ENCODE peak calls at places on chromosomes 6 and 20, in ten cellular contexts. One of them, this sample, is unnamed.
A peak's percentile ranks its signal among the peaks of the same experiment; 100 is the strongest.

GRCh38 chr6:169370054-169370453 is 116.4 kb upstream of the THBS2 start:
- DNase-seq in Calu3: no peak
- DNase-seq in Peyer's patch: no peak
- DNase-seq in nephron progenitor cell: no peak
- DNase-seq in A549: no peak
- DNase-seq in heart right ventricle: no peak
- DNase-seq in astrocyte of the spinal cord: peak; percentile 18
- DNase-seq in psoas muscle: no peak
- DNase-seq in endothelial cell of umbilical vein: no peak
- DNase-seq in fibroblast of the aortic adventitia: no peak
- DNase-seq in this sample: no peak

GRCh38 chr6:163707385-163708355 is 293.2 kb downstream of the QKI start:
- DNase-seq in fibroblast of the aortic adventitia: no peak
- DNase-seq in heart right ventricle: no peak
- DNase-seq in Calu3: no peak
- DNase-seq in nephron progenitor cell: no peak
- DNase-seq in Peyer's patch: peak; percentile 39
- DNase-seq in A549: no peak
- DNase-seq in endothelial cell of umbilical vein: no peak
- DNase-seq in psoas muscle: no peak
- DNase-seq in astrocyte of the spinal cord: no peak
- DNase-seq in this sample: no peak

GRCh38 chr20:36319356-36320260 is 13.5 kb downstream of the DLGAP4 start:
- DNase-seq in endothelial cell of umbilical vein: no peak
- DNase-seq in astrocyte of the spinal cord: no peak
- DNase-seq in psoas muscle: peak; percentile 38
- DNase-seq in nephron progenitor cell: no peak
- DNase-seq in heart right ventricle: no peak
- DNase-seq in Calu3: no peak
- DNase-seq in fibroblast of the aortic adventitia: no peak
- DNase-seq in A549: no peak
- DNase-seq in Peyer's patch: no peak
- DNase-seq in this sample: no peak

GRCh38 chr6:26331809-26332226 is 33.2 kb upstream of the BTN3A2 start:
- DNase-seq in Calu3: no peak
- DNase-seq in astrocyte of the spinal cord: no peak
- DNase-seq in A549: no peak
- DNase-seq in heart right ventricle: no peak
- DNase-seq in Peyer's patch: no peak
- DNase-seq in fibroblast of the aortic adventitia: no peak
- DNase-seq in endothelial cell of umbilical vein: no peak
- DNase-seq in nephron progenitor cell: no peak
- DNase-seq in psoas muscle: no peak
- DNase-seq in this sample: no peak

GRCh38 chr20:50242548-50242862 is 51.9 kb downstream of the CEBPB start:
- DNase-seq in endothelial cell of umbilical vein: no peak
- DNase-seq in nephron progenitor cell: no peak
- DNase-seq in psoas muscle: peak; percentile 20
- DNase-seq in fibroblast of the aortic adventitia: no peak
- DNase-seq in astrocyte of the spinal cord: no peak
- DNase-seq in heart right ventricle: no peak
- DNase-seq in Calu3: no peak
- DNase-seq in A549: no peak
- DNase-seq in Peyer's patch: no peak
- DNase-seq in this sample: no peak

GRCh38 chr6:16758163-16758975 is 2.9 kb downstream of the ATXN1 start:
- DNase-seq in heart right ventricle: no peak
- DNase-seq in Peyer's patch: no peak
- DNase-seq in psoas muscle: no peak
- DNase-seq in A549: no peak
- DNase-seq in nephron progenitor cell: peak; percentile 36
- DNase-seq in astrocyte of the spinal cord: peak; percentile 53
- DNase-seq in endothelial cell of umbilical vein: no peak
- DNase-seq in Calu3: no peak
- DNase-seq in fibroblast of the aortic adventitia: no peak
- DNase-seq in this sample: no peak

GRCh38 chr6:32202186-32202585 is 9.7 kb upstream of the GPSM3 start:
- DNase-seq in Peyer's patch: no peak
- DNase-seq in astrocyte of the spinal cord: no peak
- DNase-seq in A549: no peak
- DNase-seq in heart right ventricle: no peak
- DNase-seq in nephron progenitor cell: no peak
- DNase-seq in endothelial cell of umbilical vein: no peak
- DNase-seq in psoas muscle: no peak
- DNase-seq in fibroblast of the aortic adventitia: no peak
- DNase-seq in Calu3: no peak
- DNase-seq in this sample: no peak

GRCh38 chr6:77326029-77326428 is 137.3 kb downstream of the HTR1B start:
- DNase-seq in Calu3: no peak
- DNase-seq in endothelial cell of umbilical vein: no peak
- DNase-seq in heart right ventricle: no peak
- DNase-seq in astrocyte of the spinal cord: peak; percentile 20
- DNase-seq in fibroblast of the aortic adventitia: peak; percentile 9
- DNase-seq in A549: no peak
- DNase-seq in nephron progenitor cell: no peak
- DNase-seq in psoas muscle: no peak
- DNase-seq in Peyer's patch: no peak
- DNase-seq in this sample: no peak

GRCh38 chr20:35264755-35265154 is 13.2 kb downstream of the MMP24OS start:
- DNase-seq in astrocyte of the spinal cord: no peak
- DNase-seq in Peyer's patch: no peak
- DNase-seq in heart right ventricle: no peak
- DNase-seq in Calu3: peak; percentile 78
- DNase-seq in nephron progenitor cell: no peak
- DNase-seq in endothelial cell of umbilical vein: peak; percentile 44
- DNase-seq in A549: peak; percentile 61
- DNase-seq in fibroblast of the aortic adventitia: no peak
- DNase-seq in psoas muscle: no peak
- DNase-seq in this sample: no peak

GRCh38 chr6:158233214-158233795 is 65.2 kb downstream of the GTF2H5 start:
- DNase-seq in astrocyte of the spinal cord: no peak
- DNase-seq in Peyer's patch: no peak
- DNase-seq in nephron progenitor cell: peak; percentile 23
- DNase-seq in fibroblast of the aortic adventitia: no peak
- DNase-seq in Calu3: no peak
- DNase-seq in psoas muscle: no peak
- DNase-seq in A549: no peak
- DNase-seq in endothelial cell of umbilical vein: peak; percentile 14
- DNase-seq in heart right ventricle: no peak
- DNase-seq in this sample: no peak

GRCh38 chr6:135883045-135883444 is 31.5 kb downstream of the PDE7B start:
- DNase-seq in astrocyte of the spinal cord: no peak
- DNase-seq in heart right ventricle: no peak
- DNase-seq in A549: no peak
- DNase-seq in endothelial cell of umbilical vein: no peak
- DNase-seq in fibroblast of the aortic adventitia: no peak
- DNase-seq in nephron progenitor cell: no peak
- DNase-seq in psoas muscle: no peak
- DNase-seq in Calu3: no peak
- DNase-seq in Peyer's patch: no peak
- DNase-seq in this sample: no peak

GRCh38 chr20:1298166-1298565 is 30.8 kb downstream of the SDCBP2 start:
- DNase-seq in heart right ventricle: no peak
- DNase-seq in fibroblast of the aortic adventitia: no peak
- DNase-seq in astrocyte of the spinal cord: no peak
- DNase-seq in Peyer's patch: no peak
- DNase-seq in A549: no peak
- DNase-seq in nephron progenitor cell: no peak
- DNase-seq in Calu3: no peak
- DNase-seq in psoas muscle: no peak
- DNase-seq in endothelial cell of umbilical vein: no peak
- DNase-seq in this sample: no peak

GRCh38 chr20:1298888-1299511 is 29.9 kb downstream of the SDCBP2 start:
- DNase-seq in nephron progenitor cell: no peak
- DNase-seq in psoas muscle: no peak
- DNase-seq in heart right ventricle: no peak
- DNase-seq in A549: no peak
- DNase-seq in fibroblast of the aortic adventitia: no peak
- DNase-seq in astrocyte of the spinal cord: no peak
- DNase-seq in endothelial cell of umbilical vein: no peak
- DNase-seq in Peyer's patch: no peak
- DNase-seq in Calu3: no peak
- DNase-seq in this sample: no peak

GRCh38 chr20:1301031-1301529 is 27.9 kb downstream of the SDCBP2 start:
- DNase-seq in A549: no peak
- DNase-seq in psoas muscle: peak; percentile 26
- DNase-seq in endothelial cell of umbilical vein: peak; percentile 64
- DNase-seq in Peyer's patch: no peak
- DNase-seq in Calu3: peak; percentile 38
- DNase-seq in fibroblast of the aortic adventitia: peak; percentile 62
- DNase-seq in astrocyte of the spinal cord: peak; percentile 66
- DNase-seq in nephron progenitor cell: no peak
- DNase-seq in heart right ventricle: no peak
- DNase-seq in this sample: no peak

GRCh38 chr20:1300083-1300840 is 28.7 kb downstream of the SDCBP2 start:
- DNase-seq in psoas muscle: peak; percentile 21
- DNase-seq in Peyer's patch: no peak
- DNase-seq in astrocyte of the spinal cord: no peak
- DNase-seq in nephron progenitor cell: no peak
- DNase-seq in fibroblast of the aortic adventitia: no peak
- DNase-seq in Calu3: no peak
- DNase-seq in A549: no peak
- DNase-seq in endothelial cell of umbilical vein: no peak
- DNase-seq in heart right ventricle: no peak
- DNase-seq in this sample: no peak

GRCh38 chr20:1299522-1299921 is 29.4 kb downstream of the SDCBP2 start:
- DNase-seq in endothelial cell of umbilical vein: no peak
- DNase-seq in Peyer's patch: no peak
- DNase-seq in Calu3: peak; percentile 40
- DNase-seq in nephron progenitor cell: no peak
- DNase-seq in fibroblast of the aortic adventitia: no peak
- DNase-seq in heart right ventricle: no peak
- DNase-seq in psoas muscle: peak; percentile 23
- DNase-seq in A549: peak; percentile 66
- DNase-seq in astrocyte of the spinal cord: no peak
- DNase-seq in this sample: no peak
- TF ChIP-seq CTCF in endothelial cell of umbilical vein: peak; percentile 21
- TF ChIP-seq CTCF in Peyer's patch: no peak
- TF ChIP-seq CTCF in Calu3: no peak
- TF ChIP-seq CTCF in nephron progenitor cell: no peak
- TF ChIP-seq CTCF in fibroblast of the aortic adventitia: no peak
- TF ChIP-seq CTCF in heart right ventricle: no peak
- TF ChIP-seq CTCF in psoas muscle: no peak
- TF ChIP-seq CTCF in A549: no peak
- TF ChIP-seq CTCF in astrocyte of the spinal cord: peak; percentile 18
- TF ChIP-seq CTCF in this sample: no peak

DNA sequence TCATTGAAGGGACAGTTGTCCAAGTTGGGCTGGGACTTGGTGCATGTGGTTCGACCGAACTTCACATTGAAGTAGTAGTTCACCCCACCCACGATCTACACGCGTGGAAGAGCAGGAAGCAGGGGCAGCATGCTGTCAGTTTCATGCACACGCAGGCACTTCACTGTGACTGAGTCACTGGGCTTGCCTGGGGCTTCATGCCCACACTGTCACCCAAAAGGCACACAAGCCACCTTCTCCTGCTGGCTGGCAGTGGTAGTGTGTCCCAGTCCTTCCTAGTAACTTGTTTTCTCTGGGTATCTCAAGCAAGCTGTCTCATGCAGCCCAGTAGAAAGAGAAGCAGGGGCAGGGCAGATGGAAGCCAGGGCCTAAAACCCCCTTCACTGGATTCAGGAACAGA is 2.0 kb downstream of the CST5 start:
- DNase-seq in endothelial cell of umbilical vein: no peak
- DNase-seq in Peyer's patch: no peak
- DNase-seq in Calu3: no peak
- DNase-seq in nephron progenitor cell: no peak
- DNase-seq in heart right ventricle: no peak
- DNase-seq in fibroblast of the aortic adventitia: no peak
- DNase-seq in A549: no peak
- DNase-seq in psoas muscle: no peak
- DNase-seq in astrocyte of the spinal cord: no peak
- DNase-seq in this sample: no peak
- TF ChIP-seq CTCF in endothelial cell of umbilical vein: no peak
- TF ChIP-seq CTCF in Peyer's patch: no peak
- TF ChIP-seq CTCF in Calu3: no peak
- TF ChIP-seq CTCF in nephron progenitor cell: no peak
- TF ChIP-seq CTCF in heart right ventricle: no peak
- TF ChIP-seq CTCF in fibroblast of the aortic adventitia: no peak
- TF ChIP-seq CTCF in A549: no peak
- TF ChIP-seq CTCF in psoas muscle: no peak
- TF ChIP-seq CTCF in astrocyte of the spinal cord: no peak
- TF ChIP-seq CTCF in this sample: no peak

GRCh38 chr20:38880952-38881735 is 45.1 kb upstream of the FAM83D start:
- DNase-seq in A549: no peak
- DNase-seq in endothelial cell of umbilical vein: no peak
- DNase-seq in fibroblast of the aortic adventitia: no peak
- DNase-seq in Calu3: no peak
- DNase-seq in psoas muscle: no peak
- DNase-seq in heart right ventricle: no peak
- DNase-seq in nephron progenitor cell: no peak
- DNase-seq in astrocyte of the spinal cord: no peak
- DNase-seq in Peyer's patch: peak; percentile 74
- DNase-seq in this sample: peak; percentile 58
- TF ChIP-seq CTCF in A549: no peak
- TF ChIP-seq CTCF in endothelial cell of umbilical vein: no peak
- TF ChIP-seq CTCF in fibroblast of the aortic adventitia: no peak
- TF ChIP-seq CTCF in Calu3: no peak
- TF ChIP-seq CTCF in psoas muscle: no peak
- TF ChIP-seq CTCF in heart right ventricle: no peak
- TF ChIP-seq CTCF in nephron progenitor cell: no peak
- TF ChIP-seq CTCF in astrocyte of the spinal cord: no peak
- TF ChIP-seq CTCF in Peyer's patch: no peak
- TF ChIP-seq CTCF in this sample: no peak

GRCh38 chr20:9052136-9052535 is 16.8 kb upstream of the PLCB4 start:
- DNase-seq in endothelial cell of umbilical vein: no peak
- DNase-seq in psoas muscle: no peak
- DNase-seq in astrocyte of the spinal cord: no peak
- DNase-seq in Calu3: no peak
- DNase-seq in fibroblast of the aortic adventitia: no peak
- DNase-seq in A549: no peak
- DNase-seq in nephron progenitor cell: no peak
- DNase-seq in Peyer's patch: no peak
- DNase-seq in heart right ventricle: no peak
- DNase-seq in this sample: no peak

GRCh38 chr20:9059931-9060330 is 9.0 kb upstream of the PLCB4 start:
- DNase-seq in nephron progenitor cell: no peak
- DNase-seq in astrocyte of the spinal cord: peak; percentile 39
- DNase-seq in endothelial cell of umbilical vein: no peak
- DNase-seq in Calu3: no peak
- DNase-seq in heart right ventricle: no peak
- DNase-seq in Peyer's patch: no peak
- DNase-seq in A549: no peak
- DNase-seq in psoas muscle: no peak
- DNase-seq in fibroblast of the aortic adventitia: peak; percentile 46
- DNase-seq in this sample: no peak

GRCh38 chr20:9051508-9051907 is 17.4 kb upstream of the PLCB4 start:
- DNase-seq in heart right ventricle: no peak
- DNase-seq in astrocyte of the spinal cord: peak; percentile 97
- DNase-seq in Calu3: peak; percentile 44
- DNase-seq in nephron progenitor cell: no peak
- DNase-seq in Peyer's patch: no peak
- DNase-seq in fibroblast of the aortic adventitia: peak; percentile 97
- DNase-seq in A549: peak; percentile 75
- DNase-seq in psoas muscle: no peak
- DNase-seq in endothelial cell of umbilical vein: peak; percentile 93
- DNase-seq in this sample: no peak

GRCh38 chr20:9053108-9053507 is 15.8 kb upstream of the PLCB4 start:
- DNase-seq in A549: no peak
- DNase-seq in heart right ventricle: no peak
- DNase-seq in nephron progenitor cell: no peak
- DNase-seq in psoas muscle: no peak
- DNase-seq in endothelial cell of umbilical vein: no peak
- DNase-seq in Calu3: no peak
- DNase-seq in Peyer's patch: no peak
- DNase-seq in fibroblast of the aortic adventitia: no peak
- DNase-seq in astrocyte of the spinal cord: no peak
- DNase-seq in this sample: no peak

GRCh38 chr20:9054176-9054575 is 14.7 kb upstream of the PLCB4 start:
- DNase-seq in nephron progenitor cell: no peak
- DNase-seq in A549: no peak
- DNase-seq in fibroblast of the aortic adventitia: peak; percentile 43
- DNase-seq in Calu3: no peak
- DNase-seq in astrocyte of the spinal cord: peak; percentile 75
- DNase-seq in psoas muscle: no peak
- DNase-seq in heart right ventricle: no peak
- DNase-seq in Peyer's patch: no peak
- DNase-seq in endothelial cell of umbilical vein: no peak
- DNase-seq in this sample: no peak
- TF ChIP-seq CTCF in nephron progenitor cell: no peak
- TF ChIP-seq CTCF in A549: no peak
- TF ChIP-seq CTCF in fibroblast of the aortic adventitia: no peak
- TF ChIP-seq CTCF in Calu3: no peak
- TF ChIP-seq CTCF in astrocyte of the spinal cord: no peak
- TF ChIP-seq CTCF in psoas muscle: no peak
- TF ChIP-seq CTCF in heart right ventricle: no peak
- TF ChIP-seq CTCF in Peyer's patch: no peak
- TF ChIP-seq CTCF in endothelial cell of umbilical vein: no peak
- TF ChIP-seq CTCF in this sample: no peak

This sample was measured in activated B cell treated with CpG ODN at 0.5 μM for 24 hours.